ENCODE peak calls at places on chromosomes 5 and 9, in six cellular contexts. L is psoas muscle; K is aorta; F is tibial artery; B is effector memory CD4-positive, alpha-beta T cell; C is neural progenitor cell. J is an unnamed sample. For H3K4me1, the result is how much of the 10 kb centered on the place peaks cover.

GRCh38 chr5:96901384-96901783 is 25.1 kb downstream of the ERAP2 start:
- DNase-seq in K (no peak), F (no peak), L (no peak), B (no peak), C (peak), J (no peak)

GRCh38 chr5:94174748-94175411 is 433.5 kb upstream of the POU5F2 start:
- DNase-seq in F (no peak), B (no peak), K (no peak), C (no peak), L (no peak), J (no peak)

GRCh38 chr9:87581513-87581912 is 83.8 kb downstream of the DAPK1 start:
- DNase-seq in C (no peak), K (no peak), F (no peak), B (no peak), L (no peak), J (no peak)

GRCh38 chr5:33433303-33434255 is 7.2 kb upstream of the TARS1 start:
- DNase-seq in F (no peak), L (no peak), B (no peak), C (no peak), K (no peak), J (no peak)

GRCh38 chr9:18982246-18982589 is 50.8 kb downstream of the SAXO1 start:
- DNase-seq in K (peak), F (no peak), B (no peak), L (peak), C (no peak), J (no peak)

GRCh38 chr5:23234153-23234729 is 273.2 kb upstream of the PRDM9 start:
- DNase-seq in C (no peak), F (no peak), B (no peak), K (no peak), L (no peak), J (no peak)

GRCh38 chr9:31210982-31211570 is 1173.4 kb upstream of the ACO1 start:
- DNase-seq in K (peak), L (no peak), B (no peak), F (no peak), C (peak), J (no peak)

GRCh38 chr5:52692039-52692438 is 95.7 kb upstream of the ITGA1 start:
- DNase-seq in C (no peak), F (no peak), K (no peak), L (no peak), B (no peak), J (peak)

GRCh38 chr5:109863752-109864151 is 174.0 kb downstream of the MAN2A1 start:
- DNase-seq in C (no peak), F (no peak), L (no peak), K (no peak), B (no peak), J (no peak)

GRCh38 chr5:131262953-131263541 is 806 bp upstream of the CDC42SE2 start:
- DNase-seq in B (no peak), L (no peak), K (no peak), C (no peak), F (no peak), J (no peak)

DNA sequence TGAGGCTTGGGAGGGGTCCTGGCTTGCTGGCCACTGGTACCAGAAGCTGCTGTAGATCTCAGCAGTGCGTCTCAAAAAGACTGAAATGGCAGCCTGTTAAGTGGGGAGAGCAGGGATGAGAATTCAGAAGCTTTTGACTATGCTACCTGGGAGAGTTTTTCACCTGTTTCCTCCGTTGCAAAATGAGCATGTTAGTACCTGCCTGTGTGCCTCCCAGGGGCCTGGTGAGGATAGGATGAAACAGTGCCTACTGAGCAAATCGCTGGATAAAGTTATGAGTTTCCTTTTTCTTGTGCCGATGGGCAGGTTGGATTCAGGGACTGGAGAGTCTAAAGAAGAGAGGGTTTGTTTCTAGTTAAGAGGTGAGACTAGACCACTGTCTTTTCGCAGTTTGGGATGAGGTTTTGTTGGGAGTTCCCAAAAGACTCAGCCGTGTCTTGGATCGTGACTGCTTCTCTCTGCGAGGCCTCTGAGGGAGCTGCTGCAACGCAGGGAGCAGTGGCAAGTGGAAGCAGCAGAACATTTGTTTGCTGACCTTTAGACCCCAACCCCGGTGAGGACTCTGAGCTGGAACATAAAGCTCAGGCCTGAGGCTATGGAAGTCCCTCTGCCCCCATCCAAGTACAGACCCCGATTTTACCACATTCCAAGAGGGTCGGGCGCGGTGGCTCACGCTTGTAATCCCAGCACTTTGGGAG is 1.4 kb downstream of the RALGPS1 start:
- DNase-seq in L (no peak), F (no peak), C (no peak), B (no peak), K (no peak), J (no peak)
- H3K27ac ChIP-seq in L (no peak), F (no peak), C (no peak), B (no peak), K (no peak), J (no peak)

DNA sequence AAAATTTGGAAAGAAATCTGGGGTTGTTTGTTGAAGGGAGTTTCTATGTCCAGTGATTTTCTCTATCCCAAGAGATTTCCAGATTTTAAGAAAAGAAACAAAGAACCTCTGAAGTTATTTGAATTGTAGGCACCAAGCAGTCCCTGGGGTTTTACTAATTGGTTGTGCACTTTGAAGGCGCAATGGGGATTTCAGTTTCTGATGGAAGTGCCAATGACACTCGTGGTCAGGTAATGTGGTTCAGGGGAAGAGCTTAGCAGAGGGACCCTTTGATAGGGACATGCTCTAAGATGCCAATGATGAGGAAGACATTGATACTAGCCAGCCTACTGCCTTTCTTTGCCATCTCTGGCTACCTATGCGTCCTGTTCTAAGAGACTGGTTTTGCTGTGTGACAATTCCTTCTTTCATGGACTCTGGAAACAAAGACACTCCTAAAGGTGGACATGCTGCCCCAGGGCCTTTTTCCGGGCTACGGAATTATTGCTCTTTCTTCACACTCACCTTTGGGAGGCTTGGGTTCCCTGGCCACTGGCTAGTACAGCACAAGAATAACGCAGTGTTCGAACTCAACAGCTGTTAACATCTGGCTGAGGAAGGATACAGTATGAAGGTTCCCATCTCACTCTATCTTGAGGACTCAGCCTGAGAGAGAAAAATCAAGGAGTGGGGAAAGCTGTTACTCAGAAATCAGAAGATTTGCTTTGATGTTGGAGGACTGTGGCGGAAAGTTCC is 6.9 kb upstream of the TRAF1 start:
- DNase-seq in L (no peak), K (no peak), F (no peak), C (no peak), B (no peak), J (no peak)
- H3K4me1 ChIP-seq in L (under half), K (under half), F (half or more), C (under half), B (half or more), J (under half)

GRCh38 chr5:148828461-148829247 is 2.2 kb downstream of the ADRB2 start:
- DNase-seq in F (no peak), K (no peak), B (no peak), C (no peak), L (no peak), J (peak)

GRCh38 chr5:148830220-148830619 is 3.8 kb downstream of the ADRB2 start:
- DNase-seq in K (no peak), L (no peak), C (no peak), F (no peak), B (no peak), J (no peak)

GRCh38 chr5:148827723-148828122 is 1.3 kb downstream of the ADRB2 start:
- DNase-seq in C (no peak), B (no peak), F (no peak), K (no peak), L (no peak), J (peak)

GRCh38 chr5:148829248-148829594 is 2.8 kb downstream of the ADRB2 start:
- DNase-seq in L (no peak), B (no peak), C (no peak), F (no peak), K (no peak), J (no peak)

GRCh38 chr5:148829734-148830133 is 3.3 kb downstream of the ADRB2 start:
- DNase-seq in K (no peak), L (peak), F (no peak), C (no peak), B (no peak), J (no peak)
- H3K27ac ChIP-seq in K (no peak), L (peak), F (no peak), C (no peak), B (no peak), J (no peak)

DNA sequence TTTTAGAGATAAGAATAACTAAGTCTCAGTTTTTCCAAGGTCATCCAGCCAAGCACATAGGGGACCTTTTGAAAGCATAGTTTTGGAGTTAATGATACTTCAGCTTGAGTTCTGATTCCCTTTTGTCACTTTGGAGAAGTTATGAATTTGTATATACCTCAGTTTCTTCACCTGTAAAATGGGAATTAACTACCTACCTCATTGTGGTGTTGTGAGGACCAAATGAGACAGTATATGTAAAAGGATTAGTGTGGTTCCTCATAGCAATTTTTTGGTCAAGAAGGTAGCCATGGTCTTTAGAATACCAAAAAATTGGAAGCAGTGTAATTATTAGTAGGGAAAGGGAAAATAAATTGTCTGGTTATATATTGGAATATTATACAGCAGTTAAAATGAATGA is 97.6 kb upstream of the DHFR start:
- DNase-seq in K (no peak), L (no peak), B (no peak), F (no peak), C (no peak), J (no peak)
- H3K4me1 ChIP-seq in K (under half), L (under half), B (under half), F (under half), C (half or more), J (under half)

GRCh38 chr9:76528056-76528455 is 69.1 kb downstream of the GCNT1 start:
- DNase-seq in K (no peak), C (no peak), L (no peak), B (no peak), F (no peak), J (no peak)
- H3K27ac ChIP-seq in K (no peak), C (no peak), L (no peak), B (no peak), F (no peak), J (no peak)